ENCODE peak calls at places on chromosomes 3 and 15, in five cellular contexts. B, F, D, R and X are unnamed samples.

GRCh38 chr15:43883571-43883970 is 56.8 kb downstream of the WDR76 start:
- DNase-seq in B (no peak), F (no peak), R (no peak), D (no peak), X (no peak)

GRCh38 chr15:31080618-31081017 is 20.9 kb downstream of the TRPM1 start:
- DNase-seq in R (peak), B (no peak), F (no peak), D (peak), X (no peak)

GRCh38 chr15:60539881-60540613 is 61.1 kb upstream of the ICE2 start:
- DNase-seq in D (no peak), R (no peak), B (no peak), F (no peak), X (no peak)

GRCh38 chr3:182671942-182672341 is 121.4 kb upstream of the ATP11B start:
- DNase-seq in R (peak), F (peak), B (no peak), D (no peak), X (no peak)

GRCh38 chr15:96737408-96737807 is 406.9 kb downstream of the NR2F2 start:
- DNase-seq in B (no peak), R (peak), F (no peak), D (no peak), X (no peak)

GRCh38 chr15:31280831-31281216 is 45.8 kb upstream of the KLF13 start:
- DNase-seq in F (no peak), B (no peak), R (no peak), D (peak), X (no peak)

GRCh38 chr3:43632269-43632733 is 10.5 kb upstream of the ANO10 start:
- DNase-seq in F (peak), D (no peak), R (peak), B (no peak), X (no peak)

GRCh38 chr15:69100821-69101220 is 59.6 kb upstream of the GLCE start:
- DNase-seq in D (no peak), R (no peak), B (no peak), F (no peak), X (no peak)

GRCh38 chr3:126340943-126341754 is 16.1 kb downstream of the KLF15 start:
- DNase-seq in R (no peak), D (no peak), B (no peak), F (no peak), X (no peak)

GRCh38 chr15:69086427-69087205 is 72.1 kb downstream of the NOX5 start:
- DNase-seq in F (no peak), D (no peak), B (no peak), R (no peak), X (peak)

GRCh38 chr15:52021128-52021671 is 2.2 kb downstream of the MAPK6 start:
- DNase-seq in B (no peak), F (peak), R (peak), D (no peak), X (peak)

GRCh38 chr3:13708301-13708700 is 159.4 kb downstream of the FBLN2 start:
- DNase-seq in F (no peak), D (no peak), B (no peak), R (no peak), X (no peak)

GRCh38 chr15:58329781-58330467 is 101.9 kb upstream of the LIPC start:
- DNase-seq in D (no peak), B (no peak), F (no peak), R (peak), X (no peak)

GRCh38 chr15:75620043-75620775 is 5.3 kb downstream of the SNUPN start:
- DNase-seq in R (peak), B (no peak), F (peak), D (no peak), X (no peak)

GRCh38 chr3:62708642-62709041 is 166.6 kb downstream of the CADPS start:
- DNase-seq in B (no peak), R (no peak), F (no peak), D (peak), X (no peak)